ENCODE peak calls at places on chromosomes 6 and 20, in ten cellular contexts. H is T-helper 17 cell, D is mucosa of descending colon, K is left cardiac atrium, U is amygdala, Y is hippocampal formation, E is HFF-Myc, S is activated B cell treated with CpG ODN at 0.5 μM for 24 hours, L is progenitor cell of endocrine pancreas, O is NCI-H1436. R is an unnamed sample.

GRCh38 chr6:6734463-6735455 is 146.2 kb downstream of the LY86 start:
- DNase-seq in H (no peak), D (no peak), K (no peak), U (no peak), Y (no peak), E (no peak), S (no peak), L (no peak), O (no peak), R (peak; percentile 28)

GRCh38 chr6:31655349-31656237 is at the start of gene APOM:
- DNase-seq in H (no peak), D (no peak), K (no peak), U (no peak), Y (no peak), E (no peak), S (no peak), L (no peak), O (no peak), R (no peak)

GRCh38 chr20:20079102-20079784 is 26.9 kb downstream of the CFAP61 start:
- DNase-seq in H (no peak), D (no peak), K (no peak), U (no peak), Y (no peak), E (no peak), S (no peak), L (no peak), O (peak; percentile 5), R (no peak)

GRCh38 chr6:130671119-130672104 is 155.8 kb upstream of the SMLR1 start:
- DNase-seq in H (no peak), D (no peak), K (peak; percentile 28), U (no peak), Y (no peak), E (no peak), S (no peak), L (no peak), O (no peak), R (no peak)

GRCh38 chr6:147205690-147206600 is 1.7 kb downstream of the STXBP5 start:
- DNase-seq in H (no peak), D (peak; percentile 30), K (no peak), U (no peak), Y (no peak), E (no peak), S (no peak), L (no peak), O (no peak), R (peak; percentile 22)

GRCh38 chr6:138545621-138545980 is 46.3 kb upstream of the NHSL1 start:
- DNase-seq in H (no peak), D (peak; percentile 66), K (peak; percentile 87), U (no peak), Y (no peak), E (no peak), S (no peak), L (no peak), O (no peak), R (peak; percentile 63)

GRCh38 chr20:51966296-51966971 is 164.1 kb upstream of the SALL4 start:
- DNase-seq in H (no peak), D (no peak), K (peak; percentile 34), U (peak; percentile 2), Y (peak; percentile 11), E (peak; percentile 61), S (no peak), L (no peak), O (no peak), R (peak; percentile 45)

GRCh38 chr6:155541976-155542375 is 86.3 kb upstream of the NOX3 start:
- DNase-seq in H (no peak), D (no peak), K (no peak), U (no peak), Y (no peak), E (no peak), S (no peak), L (no peak), O (no peak), R (no peak)

GRCh38 chr6:80622641-80623040 is 516.2 kb downstream of the BCKDHB start:
- DNase-seq in H (no peak), D (no peak), K (peak; percentile 24), U (no peak), Y (no peak), E (no peak), S (no peak), L (no peak), O (no peak), R (no peak)

GRCh38 chr6:100455230-100456124 is 9.2 kb downstream of the SIM1 start:
- DNase-seq in H (no peak), D (no peak), K (no peak), U (no peak), Y (no peak), E (no peak), S (no peak), L (no peak), O (no peak), R (no peak)

GRCh38 chr6:106101466-106101865 is 15.3 kb downstream of the PRDM1 start:
- DNase-seq in H (no peak), D (no peak), K (no peak), U (no peak), Y (no peak), E (no peak), S (no peak), L (no peak), O (no peak), R (no peak)

GRCh38 chr20:30286157-30286556 is 971.3 kb upstream of the DEFB115 start:
- DNase-seq in H (no peak), D (no peak), K (no peak), U (no peak), Y (no peak), E (no peak), S (no peak), L (no peak), O (no peak), R (no peak)

GRCh38 chr6:22350109-22350508 is 53.3 kb upstream of the PRL start:
- DNase-seq in H (no peak), D (no peak), K (no peak), U (no peak), Y (no peak), E (no peak), S (no peak), L (no peak), O (no peak), R (no peak)

GRCh38 chr6:12278915-12279314 is 11.2 kb upstream of the EDN1 start:
- DNase-seq in H (no peak), D (no peak), K (no peak), U (no peak), Y (no peak), E (no peak), S (no peak), L (no peak), O (no peak), R (no peak)

R was measured in astrocyte.